ENCODE peak calls at places on chromosomes 7 and 10, in nine cellular contexts. F is skeletal muscle cell; E is NB4; Z is BJ; G is brain microvascular endothelial cell; P is lung; I is T-helper 22 cell; T is GM03348; A is naive thymus-derived CD8-positive, alpha-beta T cell. C is an unnamed sample.

GRCh38 chr7:13904689-13905088 is 84.8 kb downstream of the ETV1 start:
- DNase-seq in F (no peak), E (no peak), Z (peak), G (no peak), P (no peak), I (no peak), T (peak), A (no peak), C (no peak)

GRCh38 chr7:48471206-48471605 is 299.9 kb downstream of the ABCA13 start:
- DNase-seq in F (no peak), E (no peak), Z (no peak), G (no peak), P (no peak), I (no peak), T (no peak), A (no peak), C (no peak)

GRCh38 chr10:62993121-62993520 is 140.0 kb upstream of the NRBF2 start:
- DNase-seq in F (no peak), E (no peak), Z (no peak), G (no peak), P (no peak), I (no peak), T (peak), A (no peak), C (no peak)

GRCh38 chr7:27179503-27180430 is 5.3 kb downstream of the HOXA11 start:
- DNase-seq in F (no peak), E (peak), Z (peak), G (no peak), P (peak), I (no peak), T (peak), A (peak), C (peak)

GRCh38 chr10:69088471-69088769 is 517 bp downstream of the SRGN start:
- DNase-seq in F (no peak), E (no peak), Z (no peak), G (no peak), P (no peak), I (no peak), T (no peak), A (peak), C (no peak)

GRCh38 chr10:88114368-88114767 is 250.9 kb downstream of the PTEN start:
- DNase-seq in F (no peak), E (peak), Z (no peak), G (peak), P (peak), I (no peak), T (no peak), A (no peak), C (no peak)

GRCh38 chr7:151347200-151347599 is 5.6 kb downstream of the NUB1 start:
- DNase-seq in F (no peak), E (no peak), Z (no peak), G (no peak), P (no peak), I (no peak), T (no peak), A (no peak), C (no peak)

GRCh38 chr10:88157981-88158465 is 294.6 kb downstream of the PTEN start:
- DNase-seq in F (peak), E (peak), Z (peak), G (peak), P (no peak), I (no peak), T (peak), A (no peak), C (no peak)

GRCh38 chr10:101050206-101051069 is 11.4 kb upstream of the KAZALD1 start:
- DNase-seq in F (no peak), E (peak), Z (no peak), G (peak), P (peak), I (peak), T (peak), A (peak), C (peak)

GRCh38 chr10:98242823-98243222 is 25.2 kb downstream of the LOXL4 start:
- DNase-seq in F (no peak), E (peak), Z (no peak), G (no peak), P (no peak), I (no peak), T (peak), A (no peak), C (no peak)

GRCh38 chr10:95559466-95559865 is 1.7 kb downstream of the SORBS1 start:
- DNase-seq in F (no peak), E (no peak), Z (no peak), G (no peak), P (no peak), I (no peak), T (no peak), A (no peak), C (no peak)

GRCh38 chr10:112558476-112559166 is 111.6 kb downstream of the VTI1A start:
- DNase-seq in F (no peak), E (no peak), Z (no peak), G (no peak), P (no peak), I (no peak), T (no peak), A (no peak), C (no peak)

GRCh38 chr7:31051598-31052503 is at the start of gene ADCYAP1R1:
- DNase-seq in F (no peak), E (no peak), Z (no peak), G (no peak), P (no peak), I (no peak), T (no peak), A (no peak), C (no peak)

GRCh38 chr7:80244206-80244956 is 109.8 kb downstream of the GNAI1 start:
- DNase-seq in F (no peak), E (no peak), Z (no peak), G (no peak), P (no peak), I (no peak), T (no peak), A (no peak), C (no peak)

GRCh38 chr10:80487791-80488538 is 33.9 kb downstream of the TSPAN14 start:
- DNase-seq in F (no peak), E (peak), Z (no peak), G (no peak), P (peak), I (peak), T (no peak), A (peak), C (no peak)

GRCh38 chr7:134527979-134528371 is 608 bp downstream of the AKR1B10 start:
- DNase-seq in F (peak), E (no peak), Z (peak), G (peak), P (no peak), I (no peak), T (peak), A (no peak), C (no peak)

GRCh38 chr7:23546897-23547572 is 15.3 kb upstream of the TRA2A start:
- DNase-seq in F (peak), E (peak), Z (peak), G (peak), P (peak), I (peak), T (peak), A (peak), C (peak)

GRCh38 chr10:624605-625334 is 64.7 kb downstream of the DIP2C start:
- DNase-seq in F (peak), E (peak), Z (peak), G (peak), P (no peak), I (no peak), T (no peak), A (no peak), C (no peak)

GRCh38 chr10:44809652-44810051 is 101.5 kb upstream of the TMEM72 start:
- DNase-seq in F (no peak), E (peak), Z (no peak), G (no peak), P (no peak), I (no peak), T (peak), A (no peak), C (no peak)

GRCh38 chr7:134645478-134645877 is 1.2 kb upstream of the BPGM start:
- DNase-seq in F (no peak), E (no peak), Z (no peak), G (no peak), P (no peak), I (no peak), T (no peak), A (no peak), C (no peak)

GRCh38 chr10:96548589-96548988 is 34.9 kb upstream of the TLL2 start:
- DNase-seq in F (no peak), E (no peak), Z (no peak), G (no peak), P (no peak), I (no peak), T (no peak), A (no peak), C (no peak)

C was measured in T-helper 17 cell.